ENCODE peak calls at places on chromosome 6, in eight cellular contexts. F is AG10803, H is AG04450, A is ovary, Y is heart right ventricle, K is stomach, V is fibroblast of lung, M is D721Med. I is an unnamed sample.

GRCh38 chr6:111711476-111711875 is 105.8 kb upstream of the TRAF3IP2 start:
- DNase-seq in F (peak; percentile 31), H (no peak), A (peak; percentile 62), Y (peak; percentile 64), K (peak; percentile 53), V (no peak), M (no peak), I (peak; percentile 78)

GRCh38 chr6:119587537-119587936 is 238.0 kb upstream of the MAN1A1 start:
- DNase-seq in F (peak; percentile 12), H (no peak), A (no peak), Y (no peak), K (no peak), V (no peak), M (no peak), I (no peak)

GRCh38 chr6:1384549-1385128 is 4.7 kb upstream of the FOXF2 start:
- DNase-seq in F (no peak), H (no peak), A (no peak), Y (no peak), K (no peak), V (peak; percentile 28), M (no peak), I (no peak)

GRCh38 chr6:6758915-6759654 is 170.6 kb downstream of the LY86 start:
- DNase-seq in F (peak; percentile 48), H (peak; percentile 16), A (peak; percentile 71), Y (peak; percentile 87), K (peak; percentile 66), V (peak; percentile 83), M (no peak), I (peak; percentile 62)

GRCh38 chr6:136956590-136957573 is 34.8 kb downstream of the SLC35D3 start:
- DNase-seq in F (no peak), H (no peak), A (no peak), Y (no peak), K (no peak), V (no peak), M (no peak), I (peak; percentile 45)

GRCh38 chr6:54655162-54655561 is 191.4 kb upstream of the FAM83B start:
- DNase-seq in F (no peak), H (no peak), A (no peak), Y (no peak), K (no peak), V (no peak), M (no peak), I (no peak)

GRCh38 chr6:112801681-112802080 is 454.6 kb downstream of the RFPL4B start:
- DNase-seq in F (no peak), H (no peak), A (no peak), Y (no peak), K (no peak), V (peak; percentile 11), M (no peak), I (no peak)

GRCh38 chr6:154888896-154889295 is 106.2 kb upstream of the TIAM2 start:
- DNase-seq in F (no peak), H (no peak), A (no peak), Y (no peak), K (no peak), V (no peak), M (no peak), I (no peak)

GRCh38 chr6:166749666-166750065 is 122.6 kb upstream of the RPS6KA2 start:
- DNase-seq in F (no peak), H (no peak), A (no peak), Y (no peak), K (no peak), V (no peak), M (no peak), I (no peak)

GRCh38 chr6:139883776-139884175 is 509.3 kb upstream of the CITED2 start:
- DNase-seq in F (peak; percentile 68), H (no peak), A (no peak), Y (no peak), K (no peak), V (no peak), M (no peak), I (no peak)

GRCh38 chr6:96812077-96812703 is 25.1 kb downstream of the GPR63 start:
- DNase-seq in F (peak; percentile 9), H (no peak), A (no peak), Y (no peak), K (no peak), V (peak; percentile 34), M (no peak), I (no peak)

GRCh38 chr6:2744206-2744771 is 6.4 kb downstream of the MYLK4 start:
- DNase-seq in F (no peak), H (no peak), A (no peak), Y (peak; percentile 47), K (peak; percentile 42), V (peak; percentile 25), M (no peak), I (no peak)
- TF ChIP-seq CTCF in F (peak; percentile 40), H (peak; percentile 46), A (no peak), Y (peak; percentile 42), K (no peak), V (peak; percentile 42), M (peak; percentile 49), I (peak; percentile 40)

GRCh38 chr6:304833-305370 is 12.6 kb downstream of the DUSP22 start:
- DNase-seq in F (no peak), H (no peak), A (no peak), Y (no peak), K (no peak), V (no peak), M (no peak), I (no peak)

GRCh38 chr6:305371-306206 is 13.3 kb downstream of the DUSP22 start:
- DNase-seq in F (no peak), H (no peak), A (no peak), Y (no peak), K (no peak), V (no peak), M (no peak), I (no peak)

GRCh38 chr6:302760-303159 is 10.5 kb downstream of the DUSP22 start:
- DNase-seq in F (no peak), H (no peak), A (no peak), Y (no peak), K (no peak), V (no peak), M (no peak), I (no peak)

GRCh38 chr6:303263-303662 is 11.0 kb downstream of the DUSP22 start:
- DNase-seq in F (no peak), H (no peak), A (no peak), Y (no peak), K (no peak), V (no peak), M (no peak), I (no peak)

GRCh38 chr6:303948-304558 is 11.8 kb downstream of the DUSP22 start:
- DNase-seq in F (no peak), H (no peak), A (no peak), Y (no peak), K (no peak), V (no peak), M (no peak), I (no peak)
- TF ChIP-seq CTCF in F (no peak), H (peak; percentile 4), A (no peak), Y (no peak), K (no peak), V (no peak), M (no peak), I (no peak)

GRCh38 chr6:3258720-3259490 is at the start of gene PSMG4:
- DNase-seq in F (peak; percentile 85), H (peak; percentile 65), A (peak; percentile 94), Y (peak; percentile 97), K (peak; percentile 96), V (peak; percentile 85), M (peak; percentile 92), I (peak; percentile 100)

GRCh38 chr6:3260296-3260695 is 1.5 kb downstream of the PSMG4 start:
- DNase-seq in F (no peak), H (no peak), A (no peak), Y (no peak), K (no peak), V (no peak), M (no peak), I (no peak)

GRCh38 chr6:3260772-3261517 is 2.2 kb downstream of the PSMG4 start:
- DNase-seq in F (no peak), H (no peak), A (no peak), Y (no peak), K (no peak), V (no peak), M (no peak), I (no peak)

GRCh38 chr6:3258201-3258600 is 546 bp upstream of the PSMG4 start:
- DNase-seq in F (no peak), H (no peak), A (no peak), Y (no peak), K (no peak), V (no peak), M (no peak), I (no peak)

DNA sequence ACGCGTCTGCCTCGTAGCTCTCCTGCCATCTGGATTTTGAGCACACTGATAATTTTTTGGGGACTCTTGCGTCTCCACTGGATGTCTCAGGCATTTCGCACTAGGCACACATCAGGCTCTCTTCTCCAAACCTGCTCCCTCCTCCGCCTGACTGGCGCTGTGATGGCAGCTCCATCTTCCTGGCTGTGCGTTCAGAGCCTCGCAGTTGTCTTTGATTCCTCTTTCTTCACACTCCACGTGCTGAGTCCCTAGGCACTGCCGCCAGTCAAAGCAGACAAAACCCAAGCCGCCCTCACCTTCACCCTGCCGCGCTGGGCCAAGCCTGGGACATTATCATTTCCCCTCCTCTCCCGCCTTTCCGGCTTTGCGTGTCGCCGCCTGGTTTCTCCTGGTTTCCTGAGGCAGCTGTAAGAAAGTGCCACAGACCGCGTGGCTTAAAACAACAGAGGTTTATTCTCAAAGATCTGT is 778 bp downstream of the PSMG4 start:
- DNase-seq in F (peak; percentile 42), H (no peak), A (no peak), Y (peak; percentile 29), K (peak; percentile 54), V (no peak), M (no peak), I (peak; percentile 59)
- TF ChIP-seq CTCF in F (peak; percentile 20), H (no peak), A (no peak), Y (no peak), K (no peak), V (peak; percentile 12), M (no peak), I (no peak)

GRCh38 chr6:31214516-31214915 is 44.0 kb upstream of the POU5F1 start:
- DNase-seq in F (no peak), H (no peak), A (no peak), Y (no peak), K (no peak), V (no peak), M (no peak), I (no peak)

GRCh38 chr6:31210842-31211241 is 40.4 kb upstream of the POU5F1 start:
- DNase-seq in F (no peak), H (no peak), A (no peak), Y (no peak), K (no peak), V (no peak), M (no peak), I (no peak)

DNA sequence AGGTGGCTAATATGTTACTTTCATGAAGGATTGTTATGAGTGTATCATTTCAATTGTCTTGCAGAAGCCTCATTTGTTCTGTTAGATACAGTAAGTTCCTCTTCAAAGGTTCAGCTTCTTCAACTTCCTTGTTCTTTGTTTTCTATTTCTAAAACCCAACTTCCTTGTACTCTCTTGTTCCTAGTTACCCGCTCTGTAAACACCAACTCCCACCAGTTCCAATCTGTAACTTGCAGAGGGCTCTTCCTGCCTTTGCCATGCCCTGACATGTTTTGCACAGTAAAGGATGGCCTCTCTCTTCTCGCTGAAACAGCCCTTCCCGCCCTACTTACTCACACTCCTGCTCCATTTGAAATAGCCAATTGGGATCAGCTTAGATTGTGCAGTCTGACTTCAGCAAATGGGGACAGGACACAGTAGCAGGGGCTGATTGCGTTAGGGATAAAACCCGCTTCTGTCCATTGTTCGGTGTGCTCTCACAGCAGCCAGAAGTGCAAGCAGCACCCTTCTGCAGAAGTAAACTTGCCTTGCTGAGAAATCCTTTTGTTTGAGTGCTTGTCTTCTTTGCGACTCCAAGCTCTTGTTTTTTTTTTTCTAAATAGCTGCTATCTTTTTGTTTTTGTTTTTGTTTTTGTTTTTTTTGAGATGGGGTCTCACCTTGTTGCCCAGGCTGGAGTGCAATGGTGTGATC is 45.9 kb upstream of the POU5F1 start:
- DNase-seq in F (no peak), H (no peak), A (no peak), Y (no peak), K (no peak), V (no peak), M (no peak), I (no peak)
- TF ChIP-seq CTCF in F (no peak), H (no peak), A (no peak), Y (no peak), K (no peak), V (no peak), M (no peak), I (no peak)

I was measured in glutamatergic neuron.